ENCODE peak calls at places on chromosomes 3 and 15, in eight cellular contexts. M is Calu3; D is astrocyte; Z is tibial artery; S is H7; O is WERI-Rb-1; H is activated effector memory CD4-positive, alpha-beta T cell treated with Interleukin-2 at 50 U/mL for 16 hours; W is AG09309. L is an unnamed sample.

GRCh38 chr3:101926594-101927105 is 77.3 kb downstream of the NFKBIZ start:
- DNase-seq in M (no peak), D (peak; percentile 70), Z (no peak), S (no peak), O (no peak), H (no peak), W (no peak), L (no peak)

GRCh38 chr15:48811325-48811938 is 563 bp upstream of the CEP152 start:
- DNase-seq in M (no peak), D (no peak), Z (no peak), S (no peak), O (peak; percentile 18), H (no peak), W (no peak), L (no peak)

GRCh38 chr3:15726043-15726442 is 71.7 kb downstream of the ANKRD28 start:
- DNase-seq in M (no peak), D (peak; percentile 41), Z (no peak), S (no peak), O (no peak), H (no peak), W (no peak), L (peak; percentile 15)

GRCh38 chr3:177932346-177932745 is 603.9 kb upstream of the KCNMB2 start:
- DNase-seq in M (no peak), D (no peak), Z (no peak), S (no peak), O (no peak), H (no peak), W (no peak), L (no peak)

GRCh38 chr15:99307735-99308134 is 56.5 kb downstream of the LRRC28 start:
- DNase-seq in M (no peak), D (peak; percentile 51), Z (no peak), S (no peak), O (no peak), H (no peak), W (no peak), L (no peak)

GRCh38 chr15:72037321-72037720 is 80.6 kb downstream of the MYO9A start:
- DNase-seq in M (peak; percentile 10), D (peak; percentile 41), Z (no peak), S (no peak), O (no peak), H (no peak), W (no peak), L (peak; percentile 40)

GRCh38 chr3:10311710-10312109 is 9.2 kb downstream of the SEC13 start:
- DNase-seq in M (no peak), D (no peak), Z (no peak), S (no peak), O (no peak), H (no peak), W (no peak), L (no peak)

GRCh38 chr3:138450181-138450580 is 15.8 kb downstream of the ESYT3 start:
- DNase-seq in M (no peak), D (no peak), Z (peak; percentile 7), S (no peak), O (no peak), H (no peak), W (no peak), L (no peak)

GRCh38 chr3:149510480-149510879 is 36.0 kb downstream of the TM4SF4 start:
- DNase-seq in M (no peak), D (no peak), Z (no peak), S (no peak), O (no peak), H (no peak), W (no peak), L (no peak)

GRCh38 chr15:39873978-39874377 is 46.1 kb downstream of the GPR176 start:
- DNase-seq in M (no peak), D (no peak), Z (no peak), S (no peak), O (no peak), H (no peak), W (no peak), L (no peak)

GRCh38 chr3:106640353-106640752 is 736.9 kb upstream of the CCDC54 start:
- DNase-seq in M (no peak), D (no peak), Z (no peak), S (no peak), O (no peak), H (no peak), W (no peak), L (no peak)

GRCh38 chr3:186742618-186743335 is 25.6 kb downstream of the KNG1 start:
- DNase-seq in M (no peak), D (no peak), Z (no peak), S (no peak), O (no peak), H (no peak), W (no peak), L (no peak)

GRCh38 chr3:42639192-42639591 is 14.3 kb upstream of the ZBTB47 start:
- DNase-seq in M (no peak), D (no peak), Z (no peak), S (no peak), O (no peak), H (no peak), W (no peak), L (no peak)

GRCh38 chr3:127747751-127748521 is 74.4 kb downstream of the MGLL start:
- DNase-seq in M (peak; percentile 80), D (peak; percentile 87), Z (peak; percentile 95), S (no peak), O (no peak), H (no peak), W (peak; percentile 78), L (peak; percentile 81)

GRCh38 chr3:59573911-59574310 is 524.1 kb upstream of the CFAP20DC start:
- DNase-seq in M (no peak), D (peak; percentile 82), Z (peak; percentile 40), S (no peak), O (no peak), H (no peak), W (peak; percentile 52), L (peak; percentile 60)

GRCh38 chr3:21835266-21835665 is 84.3 kb upstream of the ZNF385D start:
- DNase-seq in M (no peak), D (peak; percentile 11), Z (no peak), S (no peak), O (no peak), H (no peak), W (no peak), L (no peak)

GRCh38 chr3:12716605-12717121 is 42.4 kb downstream of the TMEM40 start:
- DNase-seq in M (no peak), D (peak; percentile 62), Z (no peak), S (no peak), O (no peak), H (no peak), W (no peak), L (peak; percentile 14)

GRCh38 chr3:196969001-196969659 is 497 bp upstream of the PIGZ start:
- DNase-seq in M (peak; percentile 28), D (no peak), Z (no peak), S (peak; percentile 83), O (no peak), H (peak; percentile 30), W (no peak), L (no peak)

GRCh38 chr3:195102609-195103467 is 168.1 kb downstream of the XXYLT1 start:
- DNase-seq in M (peak; percentile 48), D (peak; percentile 93), Z (no peak), S (no peak), O (no peak), H (no peak), W (peak; percentile 93), L (peak; percentile 95)

GRCh38 chr3:185830018-185830797 is 5.4 kb upstream of the IGF2BP2 start:
- DNase-seq in M (no peak), D (no peak), Z (no peak), S (no peak), O (no peak), H (no peak), W (no peak), L (no peak)

GRCh38 chr15:22895465-22896190 is 57.2 kb downstream of the NIPA2 start:
- DNase-seq in M (peak; percentile 66), D (peak; percentile 9), Z (no peak), S (no peak), O (no peak), H (no peak), W (no peak), L (peak; percentile 31)

GRCh38 chr3:16203031-16203430 is 28.6 kb downstream of the GALNT15 start:
- DNase-seq in M (no peak), D (peak; percentile 84), Z (no peak), S (no peak), O (no peak), H (no peak), W (no peak), L (peak; percentile 41)

GRCh38 chr3:56855856-56856538 is 54.2 kb upstream of the ARHGEF3 start:
- DNase-seq in M (peak; percentile 18), D (no peak), Z (peak; percentile 38), S (peak; percentile 56), O (peak; percentile 59), H (no peak), W (no peak), L (no peak)

GRCh38 chr3:9945358-9945757 is 6.8 kb downstream of the PRRT3 start:
- DNase-seq in M (no peak), D (no peak), Z (no peak), S (no peak), O (no peak), H (no peak), W (no peak), L (no peak)

GRCh38 chr3:193982258-193982659 is 153.7 kb upstream of the HES1 start:
- DNase-seq in M (peak; percentile 61), D (peak; percentile 85), Z (peak; percentile 75), S (no peak), O (no peak), H (no peak), W (no peak), L (no peak)

GRCh38 chr3:12868039-12869024 is 27.0 kb upstream of the RPL32 start:
- DNase-seq in M (peak; percentile 81), D (peak; percentile 72), Z (peak; percentile 83), S (peak; percentile 86), O (peak; percentile 81), H (peak; percentile 37), W (peak; percentile 51), L (peak; percentile 79)

GRCh38 chr3:100127792-100128191 is 13.5 kb upstream of the FILIP1L start:
- DNase-seq in M (no peak), D (no peak), Z (no peak), S (no peak), O (no peak), H (no peak), W (no peak), L (no peak)

GRCh38 chr3:50126287-50127211 is 28.6 kb upstream of the SEMA3F start:
- DNase-seq in M (no peak), D (peak; percentile 23), Z (no peak), S (peak; percentile 80), O (peak; percentile 92), H (no peak), W (no peak), L (no peak)

GRCh38 chr3:67000006-67000405 is 1.9 kb downstream of the KBTBD8 start:
- DNase-seq in M (no peak), D (peak; percentile 51), Z (no peak), S (no peak), O (no peak), H (no peak), W (no peak), L (peak; percentile 56)

GRCh38 chr15:61155741-61156700 is 73.1 kb downstream of the RORA start:
- DNase-seq in M (no peak), D (peak; percentile 17), Z (peak; percentile 64), S (no peak), O (no peak), H (no peak), W (no peak), L (peak; percentile 57)

GRCh38 chr15:42035362-42035761 is 14.5 kb upstream of the PLA2G4E start:
- DNase-seq in M (peak; percentile 17), D (no peak), Z (no peak), S (peak; percentile 64), O (no peak), H (no peak), W (no peak), L (no peak)

GRCh38 chr15:80835338-80835737 is 56.2 kb downstream of the CEMIP start:
- DNase-seq in M (peak; percentile 46), D (no peak), Z (no peak), S (peak; percentile 85), O (peak; percentile 21), H (no peak), W (no peak), L (no peak)

GRCh38 chr3:12508316-12508715 is 24.0 kb downstream of the TSEN2 start:
- DNase-seq in M (no peak), D (peak; percentile 98), Z (peak; percentile 40), S (no peak), O (no peak), H (no peak), W (peak; percentile 96), L (peak; percentile 98)

GRCh38 chr15:69165637-69166025 is 5.2 kb downstream of the GLCE start:
- DNase-seq in M (no peak), D (no peak), Z (no peak), S (no peak), O (no peak), H (no peak), W (no peak), L (no peak)

L was measured in brain microvascular endothelial cell.